ENCODE peak calls at places on chromosomes 5 and 9, in six cellular contexts. P is AG08396; C is astrocyte of the spinal cord; N is thoracic aorta; X is naive thymus-derived CD8-positive, alpha-beta T cell; H is non-pigmented ciliary epithelial cell. V is an unnamed sample.

GRCh38 chr5:177232358-177232757 is 71.2 kb downstream of the RAB24 start:
- DNase-seq in H (no peak), P (no peak), C (no peak), N (no peak), X (no peak), V (no peak)

GRCh38 chr5:73182282-73182681 is 9.3 kb downstream of the TMEM174 start:
- DNase-seq in P (no peak), X (no peak), C (no peak), H (no peak), N (no peak), V (peak; percentile 15)

GRCh38 chr5:19547640-19548039 is 440.4 kb downstream of the CDH18 start:
- DNase-seq in C (peak; percentile 89), N (no peak), P (no peak), X (no peak), H (peak; percentile 46), V (no peak)

GRCh38 chr5:172840077-172840777 is 6.2 kb downstream of the ERGIC1 start:
- DNase-seq in C (no peak), N (no peak), X (no peak), P (no peak), H (no peak), V (no peak)

GRCh38 chr5:131163315-131164119 is 1.5 kb downstream of the HINT1 start:
- DNase-seq in P (peak; percentile 23), N (no peak), X (no peak), C (peak; percentile 46), H (no peak), V (peak; percentile 92)

GRCh38 chr5:94702729-94703128 is 84.3 kb downstream of the SLF1 start:
- DNase-seq in P (no peak), N (no peak), H (no peak), X (no peak), C (no peak), V (no peak)

GRCh38 chr5:172573115-172573882 is 67.8 kb upstream of the NEURL1B start:
- DNase-seq in C (no peak), P (no peak), H (no peak), N (no peak), X (no peak), V (no peak)

GRCh38 chr9:89814340-89815040 is 209.7 kb downstream of the GADD45G start:
- DNase-seq in N (no peak), X (no peak), P (no peak), C (peak; percentile 57), H (peak; percentile 18), V (no peak)

GRCh38 chr5:129852747-129853352 is 51.4 kb upstream of the CHSY3 start:
- DNase-seq in P (peak; percentile 41), N (peak; percentile 21), H (peak; percentile 31), C (peak; percentile 67), X (peak; percentile 82), V (no peak)

GRCh38 chr9:92414566-92414965 is 9.7 kb downstream of the OMD start:
- DNase-seq in X (no peak), N (no peak), P (no peak), C (no peak), H (no peak), V (no peak)

GRCh38 chr9:77011973-77012817 is 7.3 kb upstream of the FOXB2 start:
- DNase-seq in H (no peak), P (peak; percentile 72), X (no peak), C (peak; percentile 49), N (no peak), V (peak; percentile 93)

GRCh38 chr5:154860765-154861164 is 2.3 kb downstream of the CNOT8 start:
- DNase-seq in X (no peak), N (no peak), H (no peak), C (no peak), P (no peak), V (no peak)

GRCh38 chr9:121288557-121288873 is 20.6 kb downstream of the GSN start:
- DNase-seq in X (no peak), N (no peak), P (no peak), C (no peak), H (no peak), V (no peak)

GRCh38 chr5:175617447-175617846 is 40.4 kb upstream of the HRH2 start:
- DNase-seq in X (no peak), N (no peak), H (no peak), P (no peak), C (no peak), V (no peak)

V was measured in osteoblast.